ENCODE peak calls at places on chromosomes 2 and 18, in five cellular contexts. I is substantia nigra; S is mucosa of gallbladder; J is posterior cingulate gyrus; A is stimulated activated CD4-positive, alpha-beta T cell treated with anti-CD3 and anti-CD28 coated beads, Interleukin-2, amount 100 ng/mL, for 48 hours. R is an unnamed sample.

GRCh38 chr2:25306767-25307368 is 34.9 kb downstream of the DNMT3A start:
- DNase-seq in I (no peak), J (no peak), S (no peak), A (no peak), R (no peak)

GRCh38 chr2:2016912-2017311 is 272.6 kb upstream of the PXDN start:
- DNase-seq in S (no peak), J (no peak), A (no peak), I (no peak), R (no peak)

GRCh38 chr2:237590272-237591020 is at the start of gene RAB17:
- DNase-seq in J (no peak), I (no peak), S (peak), A (no peak), R (no peak)

GRCh38 chr18:10591891-10592290 is 66.1 kb downstream of the NAPG start:
- DNase-seq in S (no peak), A (no peak), I (no peak), J (no peak), R (no peak)

GRCh38 chr2:83017366-83018090 is 1441.6 kb downstream of the SUCLG1 start:
- DNase-seq in A (no peak), I (no peak), S (no peak), J (no peak), R (no peak)

GRCh38 chr2:41907716-41908328 is 140.0 kb upstream of the PKDCC start:
- DNase-seq in I (no peak), A (no peak), J (no peak), S (no peak), R (no peak)

GRCh38 chr2:25252291-25253152 is 84.1 kb upstream of the POMC start:
- DNase-seq in A (peak), J (no peak), S (peak), I (no peak), R (no peak)

GRCh38 chr2:168920504-168921157 is 19.5 kb downstream of the G6PC2 start:
- DNase-seq in S (no peak), I (no peak), J (no peak), A (no peak), R (no peak)

GRCh38 chr2:159290289-159290907 is 3.9 kb upstream of the WDSUB1 start:
- DNase-seq in A (no peak), S (no peak), J (no peak), I (no peak), R (peak)

GRCh38 chr18:9951022-9951859 is 37.4 kb downstream of the VAPA start:
- DNase-seq in J (no peak), S (no peak), A (no peak), I (no peak), R (peak)

GRCh38 chr18:21914739-21915319 is 174.2 kb downstream of the MIB1 start:
- DNase-seq in J (no peak), S (peak), I (no peak), A (no peak), R (no peak)

GRCh38 chr2:143433158-143433557 is 303.9 kb downstream of the ARHGAP15 start:
- DNase-seq in S (no peak), A (no peak), I (no peak), J (no peak), R (no peak)

GRCh38 chr18:13289501-13290205 is 71.1 kb downstream of the LDLRAD4 start:
- DNase-seq in I (no peak), S (no peak), J (no peak), A (no peak), R (no peak)

GRCh38 chr18:11411021-11411420 is 198.4 kb upstream of the SLC35G4 start:
- DNase-seq in S (no peak), A (no peak), I (no peak), J (no peak), R (no peak)

GRCh38 chr18:8706981-8707940 is 1.9 kb downstream of the MTCL1 start:
- DNase-seq in I (no peak), S (peak), A (no peak), J (no peak), R (no peak)

GRCh38 chr2:230784840-230785239 is 72.2 kb downstream of the CAB39 start:
- DNase-seq in A (no peak), I (no peak), S (no peak), J (no peak), R (no peak)

GRCh38 chr2:6493669-6494068 is 372.0 kb downstream of the CMPK2 start:
- DNase-seq in I (no peak), S (no peak), A (no peak), J (no peak), R (no peak)

GRCh38 chr2:237407734-237408133 is 6.2 kb downstream of the COL6A3 start:
- DNase-seq in A (no peak), S (no peak), J (no peak), I (no peak), R (no peak)

GRCh38 chr2:128386066-128386465 is 67.4 kb upstream of the HS6ST1 start:
- DNase-seq in I (no peak), A (no peak), J (no peak), S (no peak), R (no peak)

GRCh38 chr2:64035067-64035942 is 16.1 kb upstream of the VPS54 start:
- DNase-seq in A (no peak), J (no peak), I (no peak), S (no peak), R (no peak)

GRCh38 chr2:142992843-142993242 is 115.4 kb downstream of the KYNU start:
- DNase-seq in I (no peak), A (no peak), S (no peak), J (no peak), R (no peak)

GRCh38 chr2:176753752-176754474 is 458.7 kb upstream of the HNRNPA3 start:
- DNase-seq in I (no peak), A (no peak), J (no peak), S (no peak), R (no peak)

GRCh38 chr2:133908171-133908570 is 339.9 kb upstream of the NCKAP5 start:
- DNase-seq in I (no peak), A (no peak), J (no peak), S (no peak), R (no peak)

GRCh38 chr2:205771063-205771462 is 88.8 kb downstream of the NRP2 start:
- DNase-seq in I (no peak), S (peak), J (no peak), A (no peak), R (no peak)

GRCh38 chr18:59718108-59719057 is 21.2 kb upstream of the CCBE1 start:
- DNase-seq in S (no peak), J (no peak), A (no peak), I (no peak), R (no peak)

GRCh38 chr2:204373942-204374341 is 171.3 kb upstream of the PARD3B start:
- DNase-seq in J (no peak), A (no peak), I (no peak), S (no peak), R (no peak)

GRCh38 chr2:161327582-161327981 is 19.4 kb downstream of the PSMD14 start:
- DNase-seq in J (no peak), A (no peak), I (no peak), S (no peak), R (no peak)

GRCh38 chr2:44769349-44770005 is 172.0 kb upstream of the SIX3 start:
- DNase-seq in J (no peak), A (no peak), I (no peak), S (no peak), R (no peak)

GRCh38 chr18:6776193-6776592 is 46.7 kb downstream of the ARHGAP28 start:
- DNase-seq in S (peak), I (no peak), A (no peak), J (no peak), R (no peak)

GRCh38 chr18:49597556-49597955 is 35.7 kb downstream of the LIPG start:
- DNase-seq in A (no peak), J (no peak), I (no peak), S (no peak), R (no peak)

GRCh38 chr18:56902653-56903052 is 244.2 kb upstream of the BOD1L2 start:
- DNase-seq in S (no peak), I (no peak), A (no peak), J (no peak), R (no peak)

GRCh38 chr2:7513834-7514233 is 596.6 kb downstream of the RNF144A start:
- DNase-seq in I (no peak), J (no peak), A (no peak), S (no peak), R (no peak)

GRCh38 chr2:19801367-19802087 is 100.3 kb downstream of the TTC32 start:
- DNase-seq in A (no peak), J (no peak), S (peak), I (no peak), R (peak)

GRCh38 chr2:225496548-225496947 is 97.0 kb downstream of the NYAP2 start:
- DNase-seq in A (no peak), J (no peak), S (no peak), I (no peak), R (no peak)

GRCh38 chr2:204545861-204546773 is 842 bp downstream of the PARD3B start:
- DNase-seq in J (no peak), A (no peak), S (no peak), I (no peak), R (no peak)

GRCh38 chr2:241530571-241530970 is 22.2 kb upstream of the STK25 start:
- DNase-seq in S (no peak), I (no peak), A (no peak), J (no peak), R (no peak)

R was measured in Panc1.